ENCODE peak calls at places on chromosome 21, in nine cellular contexts. O is psoas muscle; I is heart right ventricle; J is stimulated activated CD8-positive, alpha-beta memory T cell treated with anti-CD3 and anti-CD28 coated beads, Interleukin-2, amount 100 ng/mL, for 1 hour; C is neural progenitor cell; V is Daoy; R is activated T-helper 1 cell treated with anti-CD3 and anti-CD28 coated beads, Interleukin-12 subunit alpha, Interleukin-12 subunit beta, Interleukin-2, Interleukin-4 antibody, amounts not matched to agents 30 ng/mL and 10 ng/mL and 1 ng/mL, durations not matched to agents 14 hours and 24 hours and 36 hours; H is sciatic nerve; N is NCI-H524. S is an unnamed sample.

GRCh38 chr21:27047331-27048314 is 80.7 kb upstream of the ADAMTS5 start:
- DNase-seq in O (no peak), I (no peak), J (no peak), C (peak; percentile 48), V (peak; percentile 33), R (no peak), H (no peak), N (no peak), S (no peak)

GRCh38 chr21:40099809-40100208 is 232.6 kb downstream of the PCP4 start:
- DNase-seq in O (no peak), I (no peak), J (no peak), C (no peak), V (no peak), R (no peak), H (no peak), N (no peak), S (no peak)

GRCh38 chr21:32278068-32278467 is 781 bp downstream of the MIS18A start:
- DNase-seq in O (no peak), I (no peak), J (no peak), C (peak; percentile 20), V (no peak), R (no peak), H (no peak), N (no peak), S (no peak)

GRCh38 chr21:33268736-33269441 is 2.7 kb downstream of the IL10RB start:
- DNase-seq in O (no peak), I (no peak), J (no peak), C (no peak), V (peak; percentile 23), R (no peak), H (no peak), N (no peak), S (peak; percentile 94)

GRCh38 chr21:31911138-31911907 is 38.5 kb downstream of the HUNK start:
- DNase-seq in O (no peak), I (no peak), J (no peak), C (no peak), V (peak; percentile 96), R (no peak), H (no peak), N (no peak), S (no peak)

GRCh38 chr21:31961704-31962103 is 88.9 kb downstream of the HUNK start:
- DNase-seq in O (no peak), I (no peak), J (no peak), C (no peak), V (no peak), R (no peak), H (no peak), N (no peak), S (no peak)

GRCh38 chr21:29181799-29182470 is 51.5 kb downstream of the MAP3K7CL start:
- DNase-seq in O (no peak), I (no peak), J (no peak), C (no peak), V (peak; percentile 85), R (no peak), H (no peak), N (no peak), S (no peak)

GRCh38 chr21:33078907-33079582 is 9.1 kb downstream of the OLIG1 start:
- DNase-seq in O (no peak), I (no peak), J (peak; percentile 8), C (no peak), V (peak; percentile 94), R (peak; percentile 5), H (no peak), N (no peak), S (no peak)

S was measured in lower lobe of right lung.